ENCODE peak calls at places on chromosomes 6 and 20, in eight cellular contexts. One of them, this sample, is unnamed.

GRCh38 chr20:48862279-48862678 is 34.5 kb upstream of the PREX1 start:
- DNase-seq in Calu3: no peak
- DNase-seq in RWPE1: no peak
- DNase-seq in bronchial epithelial cell: no peak
- DNase-seq in neural crest cell: no peak
- DNase-seq in NB4: no peak
- DNase-seq in left ventricle myocardium inferior: no peak
- DNase-seq in kidney: no peak
- DNase-seq in this sample: no peak

GRCh38 chr6:162621246-162621645 is 106.3 kb downstream of the PRKN start:
- DNase-seq in Calu3: no peak
- DNase-seq in RWPE1: peak; percentile 16
- DNase-seq in bronchial epithelial cell: peak; percentile 50
- DNase-seq in neural crest cell: no peak
- DNase-seq in NB4: peak; percentile 26
- DNase-seq in left ventricle myocardium inferior: no peak
- DNase-seq in kidney: no peak
- DNase-seq in this sample: no peak

GRCh38 chr20:6381887-6382286 is 259.1 kb upstream of the FERMT1 start:
- DNase-seq in Calu3: peak; percentile 6
- DNase-seq in RWPE1: peak; percentile 21
- DNase-seq in bronchial epithelial cell: peak; percentile 33
- DNase-seq in neural crest cell: no peak
- DNase-seq in NB4: no peak
- DNase-seq in left ventricle myocardium inferior: no peak
- DNase-seq in kidney: no peak
- DNase-seq in this sample: no peak

GRCh38 chr6:160930547-160931377 is 60.8 kb upstream of the MAP3K4 start:
- DNase-seq in Calu3: peak; percentile 75
- DNase-seq in RWPE1: peak; percentile 74
- DNase-seq in bronchial epithelial cell: peak; percentile 52
- DNase-seq in neural crest cell: peak; percentile 87
- DNase-seq in NB4: peak; percentile 63
- DNase-seq in left ventricle myocardium inferior: peak; percentile 76
- DNase-seq in kidney: peak; percentile 86
- DNase-seq in this sample: peak; percentile 72

GRCh38 chr20:19758888-19759331 is 852 bp downstream of the RIN2 start:
- DNase-seq in Calu3: no peak
- DNase-seq in RWPE1: no peak
- DNase-seq in bronchial epithelial cell: peak; percentile 32
- DNase-seq in neural crest cell: peak; percentile 52
- DNase-seq in NB4: peak; percentile 87
- DNase-seq in left ventricle myocardium inferior: peak; percentile 87
- DNase-seq in kidney: peak; percentile 96
- DNase-seq in this sample: peak; percentile 62

GRCh38 chr6:94071835-94072234 is 652.5 kb upstream of the EPHA7 start:
- DNase-seq in Calu3: no peak
- DNase-seq in RWPE1: no peak
- DNase-seq in bronchial epithelial cell: no peak
- DNase-seq in neural crest cell: no peak
- DNase-seq in NB4: peak; percentile 4
- DNase-seq in left ventricle myocardium inferior: no peak
- DNase-seq in kidney: no peak
- DNase-seq in this sample: no peak

GRCh38 chr6:112909781-112910180 is 562.7 kb downstream of the RFPL4B start:
- DNase-seq in Calu3: no peak
- DNase-seq in RWPE1: peak; percentile 30
- DNase-seq in bronchial epithelial cell: peak; percentile 74
- DNase-seq in neural crest cell: no peak
- DNase-seq in NB4: no peak
- DNase-seq in left ventricle myocardium inferior: no peak
- DNase-seq in kidney: no peak
- DNase-seq in this sample: no peak

GRCh38 chr6:128465368-128466343 is 54.7 kb downstream of the PTPRK start:
- DNase-seq in Calu3: no peak
- DNase-seq in RWPE1: no peak
- DNase-seq in bronchial epithelial cell: peak; percentile 52
- DNase-seq in neural crest cell: no peak
- DNase-seq in NB4: no peak
- DNase-seq in left ventricle myocardium inferior: no peak
- DNase-seq in kidney: no peak
- DNase-seq in this sample: no peak

GRCh38 chr6:33344771-33345697 is 27.5 kb upstream of the ZBTB22 start:
- DNase-seq in Calu3: peak; percentile 74
- DNase-seq in RWPE1: peak; percentile 60
- DNase-seq in bronchial epithelial cell: peak; percentile 71
- DNase-seq in neural crest cell: no peak
- DNase-seq in NB4: peak; percentile 80
- DNase-seq in left ventricle myocardium inferior: peak; percentile 43
- DNase-seq in kidney: no peak
- DNase-seq in this sample: peak; percentile 53

GRCh38 chr20:44199877-44200276 is 10.7 kb downstream of the OSER1 start:
- DNase-seq in Calu3: no peak
- DNase-seq in RWPE1: no peak
- DNase-seq in bronchial epithelial cell: no peak
- DNase-seq in neural crest cell: no peak
- DNase-seq in NB4: no peak
- DNase-seq in left ventricle myocardium inferior: no peak
- DNase-seq in kidney: no peak
- DNase-seq in this sample: no peak

GRCh38 chr6:79031821-79032590 is 46.0 kb downstream of the PHIP start:
- DNase-seq in Calu3: no peak
- DNase-seq in RWPE1: no peak
- DNase-seq in bronchial epithelial cell: no peak
- DNase-seq in neural crest cell: no peak
- DNase-seq in NB4: no peak
- DNase-seq in left ventricle myocardium inferior: no peak
- DNase-seq in kidney: no peak
- DNase-seq in this sample: no peak

GRCh38 chr20:29298759-29299613 is 1958.5 kb upstream of the DEFB115 start:
- DNase-seq in Calu3: no peak
- DNase-seq in RWPE1: no peak
- DNase-seq in bronchial epithelial cell: no peak
- DNase-seq in neural crest cell: no peak
- DNase-seq in NB4: no peak
- DNase-seq in left ventricle myocardium inferior: no peak
- DNase-seq in kidney: no peak
- DNase-seq in this sample: no peak

GRCh38 chr6:33384581-33385020 is 7.0 kb upstream of the KIFC1 start:
- DNase-seq in Calu3: no peak
- DNase-seq in RWPE1: peak; percentile 53
- DNase-seq in bronchial epithelial cell: peak; percentile 85
- DNase-seq in neural crest cell: no peak
- DNase-seq in NB4: peak; percentile 21
- DNase-seq in left ventricle myocardium inferior: no peak
- DNase-seq in kidney: no peak
- DNase-seq in this sample: no peak

GRCh38 chr20:50101281-50101680 is 11.7 kb downstream of the UBE2V1 start:
- DNase-seq in Calu3: no peak
- DNase-seq in RWPE1: no peak
- DNase-seq in bronchial epithelial cell: no peak
- DNase-seq in neural crest cell: no peak
- DNase-seq in NB4: peak; percentile 44
- DNase-seq in left ventricle myocardium inferior: no peak
- DNase-seq in kidney: no peak
- DNase-seq in this sample: no peak

GRCh38 chr6:28945360-28945759 is 21.6 kb upstream of the TRIM27 start:
- DNase-seq in Calu3: no peak
- DNase-seq in RWPE1: no peak
- DNase-seq in bronchial epithelial cell: no peak
- DNase-seq in neural crest cell: no peak
- DNase-seq in NB4: peak; percentile 47
- DNase-seq in left ventricle myocardium inferior: no peak
- DNase-seq in kidney: no peak
- DNase-seq in this sample: no peak

DNA sequence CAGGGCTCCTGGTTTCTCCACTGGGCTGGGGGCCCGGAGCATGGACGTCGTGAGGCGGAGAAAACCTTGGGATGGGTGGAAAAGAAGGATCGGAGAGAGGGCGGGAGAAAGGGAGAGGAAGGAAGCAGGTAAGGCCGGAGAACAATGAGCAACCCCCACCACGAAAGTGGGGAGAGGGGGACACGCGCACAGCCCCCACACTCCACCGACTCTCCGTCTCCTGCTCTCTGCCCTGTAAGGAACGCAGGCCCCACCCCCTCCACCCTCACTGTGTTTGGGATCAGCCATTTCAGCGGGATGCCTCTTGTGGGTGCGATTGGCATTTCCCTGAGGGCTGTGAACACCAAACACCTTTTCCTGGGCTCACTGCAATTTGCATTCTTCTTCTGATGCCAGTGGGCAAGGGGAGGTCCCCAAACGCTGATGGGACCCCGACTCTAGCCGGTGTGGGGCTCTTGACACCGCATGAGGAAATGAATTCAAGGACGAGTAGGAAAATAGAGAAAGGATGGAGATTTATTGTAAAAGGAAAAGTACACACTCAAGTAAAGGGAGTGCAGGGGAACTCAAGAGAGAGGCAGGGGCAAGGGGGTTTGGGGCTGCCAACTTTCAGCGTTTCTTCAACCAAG is 13.0 kb upstream of the RAET1L start:
- DNase-seq in Calu3: no peak
- DNase-seq in RWPE1: no peak
- DNase-seq in bronchial epithelial cell: peak; percentile 27
- DNase-seq in neural crest cell: no peak
- DNase-seq in NB4: no peak
- DNase-seq in left ventricle myocardium inferior: no peak
- DNase-seq in kidney: no peak
- DNase-seq in this sample: no peak
- TF ChIP-seq CTCF in Calu3: no peak
- TF ChIP-seq CTCF in RWPE1: no peak
- TF ChIP-seq CTCF in bronchial epithelial cell: peak; percentile 32
- TF ChIP-seq CTCF in neural crest cell: no peak
- TF ChIP-seq CTCF in NB4: no peak
- TF ChIP-seq CTCF in left ventricle myocardium inferior: no peak
- TF ChIP-seq CTCF in kidney: no peak
- TF ChIP-seq CTCF in this sample: no peak

DNA sequence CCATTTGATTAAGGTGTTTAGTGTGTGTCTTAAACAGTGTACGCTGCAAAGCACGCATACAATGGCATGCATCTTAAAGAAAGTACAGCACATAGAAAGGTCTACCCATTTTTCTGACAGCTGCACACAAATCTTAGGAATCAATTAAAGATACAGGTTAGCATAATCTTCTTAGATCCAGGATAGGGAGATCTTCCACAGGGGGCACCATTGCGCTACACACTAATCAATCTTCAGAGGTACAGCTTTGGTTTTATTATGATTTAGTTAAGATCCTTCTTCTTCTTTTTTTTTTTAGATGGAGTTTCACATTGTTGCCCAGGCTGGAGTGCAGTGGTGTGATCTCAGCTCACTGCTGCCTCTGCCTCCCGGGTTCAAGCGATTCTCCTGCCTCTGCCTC is 63.7 kb upstream of the BEND3 start:
- DNase-seq in Calu3: peak; percentile 28
- DNase-seq in RWPE1: no peak
- DNase-seq in bronchial epithelial cell: peak; percentile 21
- DNase-seq in neural crest cell: peak; percentile 12
- DNase-seq in NB4: peak; percentile 60
- DNase-seq in left ventricle myocardium inferior: no peak
- DNase-seq in kidney: no peak
- DNase-seq in this sample: no peak
- TF ChIP-seq CTCF in Calu3: no peak
- TF ChIP-seq CTCF in RWPE1: peak; percentile 23
- TF ChIP-seq CTCF in bronchial epithelial cell: peak; percentile 21
- TF ChIP-seq CTCF in neural crest cell: peak; percentile 44
- TF ChIP-seq CTCF in NB4: peak; percentile 40
- TF ChIP-seq CTCF in left ventricle myocardium inferior: no peak
- TF ChIP-seq CTCF in kidney: no peak
- TF ChIP-seq CTCF in this sample: no peak

GRCh38 chr20:650281-650680 is 2.7 kb downstream of the SRXN1 start:
- DNase-seq in Calu3: no peak
- DNase-seq in RWPE1: no peak
- DNase-seq in bronchial epithelial cell: no peak
- DNase-seq in neural crest cell: no peak
- DNase-seq in NB4: no peak
- DNase-seq in left ventricle myocardium inferior: no peak
- DNase-seq in kidney: peak; percentile 32
- DNase-seq in this sample: no peak

GRCh38 chr20:652611-653109 is 340 bp downstream of the SRXN1 start:
- DNase-seq in Calu3: peak; percentile 20
- DNase-seq in RWPE1: no peak
- DNase-seq in bronchial epithelial cell: no peak
- DNase-seq in neural crest cell: no peak
- DNase-seq in NB4: peak; percentile 53
- DNase-seq in left ventricle myocardium inferior: no peak
- DNase-seq in kidney: no peak
- DNase-seq in this sample: peak; percentile 58

GRCh38 chr20:653110-653589 is at the start of gene SRXN1:
- DNase-seq in Calu3: peak; percentile 91
- DNase-seq in RWPE1: peak; percentile 96
- DNase-seq in bronchial epithelial cell: peak; percentile 72
- DNase-seq in neural crest cell: peak; percentile 82
- DNase-seq in NB4: peak; percentile 97
- DNase-seq in left ventricle myocardium inferior: peak; percentile 94
- DNase-seq in kidney: peak; percentile 95
- DNase-seq in this sample: peak; percentile 75

GRCh38 chr20:650954-651353 is 2.0 kb downstream of the SRXN1 start:
- DNase-seq in Calu3: no peak
- DNase-seq in RWPE1: no peak
- DNase-seq in bronchial epithelial cell: no peak
- DNase-seq in neural crest cell: no peak
- DNase-seq in NB4: peak; percentile 33
- DNase-seq in left ventricle myocardium inferior: no peak
- DNase-seq in kidney: no peak
- DNase-seq in this sample: no peak

GRCh38 chr20:651713-652610 is 1.0 kb downstream of the SRXN1 start:
- DNase-seq in Calu3: no peak
- DNase-seq in RWPE1: no peak
- DNase-seq in bronchial epithelial cell: no peak
- DNase-seq in neural crest cell: no peak
- DNase-seq in NB4: peak; percentile 54
- DNase-seq in left ventricle myocardium inferior: no peak
- DNase-seq in kidney: peak; percentile 54
- DNase-seq in this sample: no peak
- TF ChIP-seq CTCF in Calu3: no peak
- TF ChIP-seq CTCF in RWPE1: no peak
- TF ChIP-seq CTCF in bronchial epithelial cell: no peak
- TF ChIP-seq CTCF in neural crest cell: no peak
- TF ChIP-seq CTCF in NB4: no peak
- TF ChIP-seq CTCF in left ventricle myocardium inferior: peak; percentile 14
- TF ChIP-seq CTCF in kidney: no peak
- TF ChIP-seq CTCF in this sample: no peak

GRCh38 chr6:1363729-1364572 is 25.4 kb upstream of the FOXF2 start:
- DNase-seq in Calu3: no peak
- DNase-seq in RWPE1: no peak
- DNase-seq in bronchial epithelial cell: peak; percentile 7
- DNase-seq in neural crest cell: no peak
- DNase-seq in NB4: peak; percentile 74
- DNase-seq in left ventricle myocardium inferior: peak; percentile 41
- DNase-seq in kidney: no peak
- DNase-seq in this sample: no peak
- TF ChIP-seq CTCF in Calu3: no peak
- TF ChIP-seq CTCF in RWPE1: no peak
- TF ChIP-seq CTCF in bronchial epithelial cell: no peak
- TF ChIP-seq CTCF in neural crest cell: peak; percentile 53
- TF ChIP-seq CTCF in NB4: peak; percentile 51
- TF ChIP-seq CTCF in left ventricle myocardium inferior: peak; percentile 32
- TF ChIP-seq CTCF in kidney: no peak
- TF ChIP-seq CTCF in this sample: no peak

This sample was measured in mesothelial cell of epicardium.